ENCODE peak calls at places on chromosomes 12 and 14, in seven cellular contexts. E is astrocyte of the spinal cord, B is SJSA1, P is fibroblast of mammary gland, J is Peyer's patch, T is Panc1, G is WERI-Rb-1. A is an unnamed sample.

GRCh38 chr12:105343836-105344235 is 13.3 kb downstream of the C12orf75 start:
- DNase-seq in P (no peak), T (no peak), G (no peak), E (no peak), J (no peak), B (no peak), A (no peak)

GRCh38 chr14:24556756-24557155 is 19.3 kb downstream of the CTSG start:
- DNase-seq in G (no peak), B (peak), J (no peak), P (peak), T (no peak), E (peak), A (peak)

GRCh38 chr12:65685514-65685913 is 138.8 kb upstream of the HMGA2 start:
- DNase-seq in E (peak), T (no peak), P (peak), J (no peak), B (peak), G (no peak), A (no peak)

GRCh38 chr14:68466491-68466977 is 326.3 kb downstream of the ZFP36L1 start:
- DNase-seq in J (no peak), B (no peak), G (no peak), P (peak), T (no peak), E (peak), A (peak)

GRCh38 chr14:56294125-56294524 is 175.9 kb downstream of the PELI2 start:
- DNase-seq in E (no peak), P (no peak), T (no peak), J (no peak), G (no peak), B (no peak), A (no peak)

GRCh38 chr14:23067847-23068791 is 10.8 kb upstream of the CDH24 start:
- DNase-seq in J (peak), G (no peak), T (no peak), E (no peak), P (no peak), B (no peak), A (no peak)

GRCh38 chr12:15662303-15662980 is 126.7 kb downstream of the EPS8 start:
- DNase-seq in B (no peak), T (peak), G (no peak), P (peak), E (peak), J (no peak), A (peak)

GRCh38 chr14:52043690-52044089 is 25.2 kb downstream of the NID2 start:
- DNase-seq in J (peak), B (peak), T (no peak), G (peak), P (no peak), E (no peak), A (no peak)

GRCh38 chr14:72054929-72055328 is 122.7 kb downstream of the RGS6 start:
- DNase-seq in J (no peak), B (no peak), T (no peak), P (no peak), G (no peak), E (no peak), A (no peak)

GRCh38 chr12:116456307-116456641 is 102.9 kb upstream of the MAP1LC3B2 start:
- DNase-seq in P (no peak), B (no peak), T (no peak), J (no peak), G (no peak), E (peak), A (no peak)

GRCh38 chr14:101812071-101812470 is 50.6 kb downstream of the PPP2R5C start:
- DNase-seq in B (no peak), E (no peak), P (no peak), G (no peak), J (no peak), T (no peak), A (no peak)

GRCh38 chr12:130435826-130436225 is 98.1 kb downstream of the PIWIL1 start:
- DNase-seq in E (no peak), T (no peak), G (no peak), P (no peak), J (peak), B (no peak), A (no peak)

GRCh38 chr12:110222027-110222426 is 59.0 kb upstream of the ATP2A2 start:
- DNase-seq in E (no peak), T (no peak), J (no peak), B (no peak), P (no peak), G (no peak), A (no peak)

GRCh38 chr14:104441275-104442106 is 138.1 kb upstream of the C14orf180 start:
- DNase-seq in G (no peak), E (no peak), B (no peak), J (no peak), P (no peak), T (no peak), A (no peak)

GRCh38 chr14:95480109-95480886 is 36.2 kb downstream of the SYNE3 start:
- DNase-seq in E (no peak), T (no peak), B (no peak), G (no peak), P (peak), J (peak), A (no peak)

GRCh38 chr12:96356831-96357230 is 43.4 kb downstream of the CDK17 start:
- DNase-seq in B (no peak), T (no peak), J (no peak), E (no peak), P (no peak), G (no peak), A (no peak)

GRCh38 chr12:57087689-57088441 is 1.0 kb upstream of the NAB2 start:
- DNase-seq in G (peak), J (peak), B (peak), P (peak), T (no peak), E (peak), A (peak)

GRCh38 chr12:63792333-63792732 is 12.6 kb downstream of the RXYLT1 start:
- DNase-seq in E (no peak), T (no peak), B (no peak), J (no peak), P (no peak), G (peak), A (no peak)

GRCh38 chr12:32501835-32502333 is 102.5 kb downstream of the FGD4 start:
- DNase-seq in P (peak), G (peak), J (no peak), T (no peak), B (no peak), E (peak), A (peak)

GRCh38 chr14:47442206-47442605 is 233.2 kb downstream of the MDGA2 start:
- DNase-seq in P (peak), E (peak), G (peak), B (no peak), T (no peak), J (no peak), A (no peak)

GRCh38 chr12:57694459-57695019 is 607 bp downstream of the OS9 start:
- DNase-seq in E (peak), P (peak), B (peak), J (peak), G (peak), T (no peak), A (no peak)

GRCh38 chr12:8687846-8688601 is 9.8 kb upstream of the RIMKLB start:
- DNase-seq in E (peak), P (peak), J (no peak), B (no peak), T (no peak), G (peak), A (peak)

GRCh38 chr14:63203015-63203414 is 1.2 kb upstream of the RHOJ start:
- DNase-seq in G (no peak), B (no peak), E (no peak), P (no peak), J (no peak), T (no peak), A (no peak)

GRCh38 chr14:63205850-63206249 is 1.6 kb downstream of the RHOJ start:
- DNase-seq in T (no peak), E (peak), P (no peak), G (no peak), B (no peak), J (no peak), A (no peak)

GRCh38 chr14:63205281-63205575 is 985 bp downstream of the RHOJ start:
- DNase-seq in G (no peak), E (no peak), P (peak), B (no peak), T (no peak), J (no peak), A (no peak)

GRCh38 chr14:63204407-63205280 is at the start of gene RHOJ:
- DNase-seq in P (peak), J (peak), E (peak), G (no peak), B (peak), T (no peak), A (no peak)

DNA sequence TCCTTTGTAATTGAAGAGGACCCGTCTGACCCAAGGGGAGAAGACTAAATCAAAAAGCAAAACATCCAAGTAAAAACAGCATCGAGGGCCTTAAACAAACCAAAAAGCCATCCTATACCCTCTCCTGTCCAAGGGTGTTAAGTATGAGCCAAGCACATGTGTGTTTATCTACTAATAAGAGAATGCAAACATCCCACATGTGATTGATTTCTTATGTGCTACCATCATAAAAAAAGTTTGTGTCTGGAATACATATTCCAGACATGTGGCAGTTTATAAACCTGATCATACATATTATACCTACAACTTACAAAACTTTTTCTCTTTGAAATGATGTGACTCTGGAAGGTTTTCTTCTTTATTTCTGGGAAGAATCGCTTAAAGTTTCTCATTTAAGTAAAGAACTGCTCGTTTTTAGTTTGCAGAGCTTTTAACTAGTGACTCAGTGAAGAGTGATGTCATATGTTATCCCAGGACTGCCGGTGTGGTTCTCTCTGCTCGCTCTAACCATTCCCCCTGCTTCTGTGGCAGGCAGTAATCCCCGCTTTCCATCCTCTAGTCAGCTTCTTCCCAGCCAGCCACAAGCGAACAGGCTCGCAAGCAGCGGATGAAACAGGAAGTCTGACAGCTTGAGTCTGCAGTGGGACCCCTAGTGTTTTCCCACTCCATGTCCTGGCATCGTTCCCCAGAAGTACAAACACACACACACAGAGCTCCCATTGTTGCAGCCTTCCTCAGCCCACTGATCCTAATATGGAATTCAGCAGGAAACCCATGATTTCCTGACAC is 431 bp upstream of the RHOJ start:
- DNase-seq in J (peak), E (peak), B (peak), G (peak), T (peak), P (peak), A (peak)
- H3K4me3 ChIP-seq in J (peak), E (peak), B (peak), G (peak), T (peak), P (peak), A (peak)

GRCh38 chr12:26853303-26854027 is 20.5 kb upstream of the ITPR2 start:
- DNase-seq in E (peak), G (peak), B (no peak), T (no peak), J (peak), P (peak), A (peak)
- H3K4me3 ChIP-seq in E (no peak), G (no peak), B (no peak), T (peak), J (no peak), P (no peak), A (no peak)

DNA sequence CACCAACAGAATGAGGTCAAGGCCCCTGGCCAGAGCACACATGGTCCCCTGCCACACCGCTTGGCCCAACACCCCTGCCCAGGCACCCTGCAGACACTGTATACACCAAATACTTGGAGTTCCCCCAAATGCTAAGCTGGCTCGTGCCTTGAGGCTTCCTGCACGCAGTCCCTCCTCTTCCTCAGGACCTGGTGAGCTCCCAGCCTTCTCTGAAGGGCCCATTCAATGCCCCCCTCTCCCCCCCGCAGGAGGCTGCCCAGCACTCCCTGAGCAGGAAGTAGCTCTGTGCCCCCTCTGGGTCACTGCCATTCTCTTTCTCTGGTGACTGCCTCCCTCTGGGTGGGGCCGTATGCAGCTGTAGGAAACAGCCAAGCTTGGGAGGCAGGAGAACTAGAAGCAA is 75.3 kb downstream of the ITPK1 start:
- DNase-seq in G (no peak), P (no peak), T (no peak), B (no peak), E (no peak), J (no peak), A (no peak)
- H3K4me3 ChIP-seq in G (no peak), P (no peak), T (no peak), B (no peak), E (no peak), J (no peak), A (no peak)

GRCh38 chr14:76761198-76761848 is at the start of gene VASH1:
- DNase-seq in P (peak), B (peak), T (no peak), E (peak), G (peak), J (peak), A (peak)

GRCh38 chr14:76760331-76761197 is 704 bp upstream of the VASH1 start:
- DNase-seq in T (no peak), B (no peak), J (no peak), E (no peak), G (no peak), P (no peak), A (no peak)

GRCh38 chr14:76761849-76762616 is 765 bp downstream of the VASH1 start:
- DNase-seq in E (no peak), B (no peak), P (no peak), J (no peak), T (no peak), G (no peak), A (no peak)

GRCh38 chr14:76763362-76764041 is 2.2 kb downstream of the VASH1 start:
- DNase-seq in E (no peak), J (no peak), T (no peak), G (no peak), P (peak), B (no peak), A (no peak)

DNA sequence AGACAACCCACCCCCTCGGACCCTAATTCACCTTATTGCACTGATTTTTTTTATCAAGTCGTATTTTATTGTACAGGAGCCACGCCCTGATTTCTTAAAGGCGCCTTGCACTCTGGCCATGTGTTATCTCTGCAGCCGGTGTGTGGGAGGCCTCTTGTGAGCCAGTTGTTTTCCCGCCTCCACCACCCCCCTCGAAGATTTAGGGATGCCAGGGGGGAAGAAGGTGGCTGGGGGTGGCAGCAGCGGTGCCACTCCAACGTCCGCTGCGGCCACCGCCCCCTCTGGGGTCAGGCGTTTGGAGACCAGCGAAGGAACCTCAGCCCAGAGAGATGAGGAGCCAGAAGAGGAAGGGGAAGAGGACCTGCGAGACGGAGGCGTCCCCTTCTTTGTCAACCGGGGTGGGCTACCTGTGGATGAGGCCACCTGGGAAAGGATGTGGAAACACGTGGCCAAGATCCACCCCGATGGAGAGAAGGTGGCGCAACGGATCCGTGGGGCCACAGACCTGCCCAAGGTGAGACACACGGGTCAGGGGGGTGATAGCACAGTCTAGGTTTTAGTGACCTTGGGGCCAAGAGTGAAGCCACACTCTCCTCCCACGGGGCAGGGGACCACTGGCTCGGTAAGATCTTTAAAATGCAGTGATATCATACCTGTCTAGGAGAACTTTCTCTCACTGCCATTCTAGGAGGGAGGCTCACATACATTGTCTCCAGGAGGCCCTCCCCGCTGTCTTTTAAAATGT is 1.5 kb downstream of the VASH1 start:
- DNase-seq in B (peak), T (no peak), P (peak), E (no peak), J (peak), G (no peak), A (no peak)
- H3K4me3 ChIP-seq in B (peak), T (peak), P (peak), E (peak), J (peak), G (peak), A (peak)